ENCODE peak calls at places on chromosome 9, in six cellular contexts. C is IMR-90, G is mesenchymal stem cell, K is H1, M is neuronal stem cell, S is mesendoderm. X is an unnamed sample.

GRCh38 chr9:77161966-77162365 is 15.4 kb upstream of the VPS13A start:
- DNase-seq in C (no peak), G (no peak), K (no peak), M (no peak), S (no peak), X (no peak)

GRCh38 chr9:136539427-136540412 is 6.1 kb downstream of the NOTCH1 start:
- DNase-seq in C (no peak), G (peak; percentile 79), K (no peak), M (no peak), S (peak; percentile 79), X (peak; percentile 86)

GRCh38 chr9:127121628-127122175 is 733 bp downstream of the ANGPTL2 start:
- DNase-seq in C (peak; percentile 35), G (peak; percentile 56), K (no peak), M (peak; percentile 43), S (peak; percentile 50), X (no peak)

GRCh38 chr9:114913217-114913616 is 17.2 kb downstream of the TNFSF8 start:
- DNase-seq in C (no peak), G (no peak), K (no peak), M (no peak), S (no peak), X (no peak)

GRCh38 chr9:79858509-79858908 is 286.7 kb downstream of the TLE4 start:
- DNase-seq in C (peak; percentile 17), G (peak; percentile 11), K (no peak), M (no peak), S (no peak), X (no peak)

GRCh38 chr9:22913026-22913425 is 466.4 kb downstream of the DMRTA1 start:
- DNase-seq in C (no peak), G (no peak), K (no peak), M (no peak), S (no peak), X (no peak)

GRCh38 chr9:129834489-129835127 is 467 bp downstream of the C9orf78 start:
- DNase-seq in C (no peak), G (no peak), K (no peak), M (no peak), S (no peak), X (no peak)

GRCh38 chr9:98099346-98099745 is 19.7 kb downstream of the TRIM14 start:
- DNase-seq in C (no peak), G (no peak), K (no peak), M (no peak), S (no peak), X (no peak)

GRCh38 chr9:132857031-132857430 is 21.1 kb downstream of the AK8 start:
- DNase-seq in C (peak; percentile 72), G (peak; percentile 28), K (no peak), M (no peak), S (no peak), X (no peak)

GRCh38 chr9:99340281-99340680 is 118.2 kb downstream of the SEC61B start:
- DNase-seq in C (peak; percentile 81), G (no peak), K (no peak), M (no peak), S (no peak), X (no peak)

GRCh38 chr9:69411931-69412740 is 87.1 kb downstream of the ENTREP1 start:
- DNase-seq in C (no peak), G (no peak), K (no peak), M (no peak), S (no peak), X (no peak)

GRCh38 chr9:135400496-135400895 is 79.1 kb upstream of the PPP1R26 start:
- DNase-seq in C (no peak), G (no peak), K (no peak), M (no peak), S (no peak), X (no peak)

GRCh38 chr9:128124873-128125574 is 2.5 kb downstream of the PTGES2 start:
- DNase-seq in C (peak; percentile 45), G (peak; percentile 56), K (peak; percentile 66), M (peak; percentile 56), S (peak; percentile 86), X (no peak)

GRCh38 chr9:28051559-28051958 is 478.3 kb upstream of the C9orf72 start:
- DNase-seq in C (no peak), G (peak; percentile 6), K (no peak), M (no peak), S (no peak), X (no peak)

GRCh38 chr9:129550199-129550839 is 70.6 kb downstream of the C9orf50 start:
- DNase-seq in C (peak; percentile 70), G (peak; percentile 66), K (no peak), M (no peak), S (peak; percentile 58), X (peak; percentile 61)

GRCh38 chr9:76023715-76024195 is 133.3 kb downstream of the PCSK5 start:
- DNase-seq in C (no peak), G (no peak), K (no peak), M (no peak), S (peak; percentile 85), X (peak; percentile 52)

GRCh38 chr9:27866741-27867140 is 293.5 kb upstream of the C9orf72 start:
- DNase-seq in C (no peak), G (no peak), K (no peak), M (no peak), S (no peak), X (no peak)

GRCh38 chr9:97575673-97576048 is 57.5 kb downstream of the TSTD2 start:
- DNase-seq in C (no peak), G (no peak), K (no peak), M (no peak), S (no peak), X (no peak)

GRCh38 chr9:29799227-29799626 is 2225.9 kb upstream of the C9orf72 start:
- DNase-seq in C (no peak), G (no peak), K (no peak), M (no peak), S (peak; percentile 8), X (no peak)

GRCh38 chr9:125979383-125979782 is 232.2 kb downstream of the PBX3 start:
- DNase-seq in C (no peak), G (no peak), K (no peak), M (no peak), S (no peak), X (no peak)

GRCh38 chr9:33105504-33105903 is 29.0 kb upstream of the SMU1 start:
- DNase-seq in C (no peak), G (no peak), K (no peak), M (no peak), S (no peak), X (no peak)

DNA sequence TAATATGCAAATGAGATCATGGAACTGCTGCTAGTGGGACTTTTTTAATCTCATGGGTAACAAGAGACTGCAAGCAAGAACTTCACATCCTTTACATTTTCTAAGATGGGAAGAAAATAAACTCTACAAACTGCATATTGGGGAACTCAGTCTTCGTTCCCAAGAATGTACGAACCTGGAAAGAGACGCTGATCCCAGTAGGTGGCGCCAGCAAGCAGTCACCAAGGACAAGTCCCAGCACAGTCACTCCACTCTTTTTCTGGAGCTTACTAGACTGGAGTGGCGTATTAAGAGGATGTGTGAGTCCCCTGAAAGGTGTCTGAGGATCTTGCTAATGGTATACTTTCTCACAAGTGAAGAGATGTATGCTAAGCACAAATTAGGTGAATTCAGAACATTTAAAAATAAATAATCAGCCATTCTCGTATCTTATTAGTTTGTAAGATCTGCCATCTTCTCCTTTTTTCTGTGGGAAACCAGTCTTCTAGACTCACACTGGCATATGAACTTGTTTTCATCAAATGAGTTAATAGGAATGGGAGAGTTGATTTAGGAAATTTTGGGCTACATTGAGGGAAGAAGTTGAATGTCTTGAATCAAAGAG is 16.0 kb upstream of the PUM3 start:
- DNase-seq in C (peak; percentile 57), G (peak; percentile 65), K (peak; percentile 39), M (peak; percentile 62), S (peak; percentile 80), X (peak; percentile 70)
- H3K4me3 ChIP-seq in C (no peak overlapping the region), G (no peak overlapping the region), K (no peak overlapping the region), M (no peak overlapping the region), S (no peak overlapping the region), X (no peak overlapping the region)

DNA sequence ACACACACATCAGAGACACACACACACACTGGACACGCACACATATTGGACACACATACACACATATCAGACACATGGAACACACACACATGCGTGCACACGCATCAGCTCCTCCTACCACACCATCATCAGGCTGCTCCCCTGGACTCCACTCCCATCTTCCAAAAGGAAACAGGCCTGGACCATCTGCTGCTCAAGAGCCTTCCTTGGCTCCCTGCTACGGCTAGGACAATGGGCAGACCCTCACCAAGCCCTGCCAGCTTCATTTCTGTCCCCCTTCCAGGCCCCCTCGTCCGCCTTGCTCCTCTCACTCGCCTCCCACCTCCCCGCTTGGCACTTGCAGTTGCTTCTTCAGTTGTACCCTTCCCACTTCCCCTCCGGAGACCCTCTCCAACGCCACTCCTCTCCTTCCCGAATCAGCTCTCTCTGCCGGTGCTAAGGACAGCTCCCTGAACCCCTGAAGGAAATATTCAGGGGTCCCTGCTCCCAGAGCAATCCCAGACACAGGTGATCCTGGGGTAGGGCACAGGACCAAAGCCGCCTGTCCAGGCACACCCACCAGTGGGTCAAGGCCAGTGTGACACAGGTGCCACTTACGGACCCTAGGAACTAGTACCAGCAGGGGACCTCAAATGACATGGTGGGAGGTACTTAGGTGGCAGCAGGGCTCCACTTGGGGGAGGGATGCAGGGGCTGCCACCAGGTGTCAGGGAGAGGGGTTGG is 12.1 kb upstream of the LAMC3 start:
- DNase-seq in C (no peak), G (no peak), K (no peak), M (no peak), S (no peak), X (no peak)
- H4K8ac ChIP-seq in C (no peak overlapping the region), G (no peak overlapping the region), K (peak overlapping the region; percentile 45), M (no peak overlapping the region), S (no peak overlapping the region), X (no peak overlapping the region)

GRCh38 chr9:95874989-95875304 is 544 bp upstream of the ERCC6L2 start:
- DNase-seq in C (no peak), G (no peak), K (no peak), M (peak; percentile 26), S (no peak), X (peak; percentile 54)

GRCh38 chr9:95876138-95876444 is 600 bp downstream of the ERCC6L2 start:
- DNase-seq in C (no peak), G (no peak), K (no peak), M (no peak), S (no peak), X (no peak)

GRCh38 chr9:95875305-95876137 is at the start of gene ERCC6L2:
- DNase-seq in C (peak; percentile 99), G (peak; percentile 99), K (peak; percentile 98), M (peak; percentile 100), S (peak; percentile 100), X (peak; percentile 99)

GRCh38 chr9:95876595-95876994 is 1.1 kb downstream of the ERCC6L2 start:
- DNase-seq in C (peak; percentile 22), G (peak; percentile 67), K (no peak), M (no peak), S (peak; percentile 28), X (no peak)

GRCh38 chr9:95874303-95874988 is 1.0 kb upstream of the ERCC6L2 start:
- DNase-seq in C (peak; percentile 7), G (no peak), K (no peak), M (peak; percentile 1), S (peak; percentile 37), X (no peak)
- H3K4me2 ChIP-seq in C (peak overlapping the region; percentile 98), G (peak overlapping the region; percentile 98), K (no peak overlapping the region), M (peak overlapping the region; percentile 64), S (peak overlapping the region; percentile 53), X (peak overlapping the region; percentile 70)

DNA sequence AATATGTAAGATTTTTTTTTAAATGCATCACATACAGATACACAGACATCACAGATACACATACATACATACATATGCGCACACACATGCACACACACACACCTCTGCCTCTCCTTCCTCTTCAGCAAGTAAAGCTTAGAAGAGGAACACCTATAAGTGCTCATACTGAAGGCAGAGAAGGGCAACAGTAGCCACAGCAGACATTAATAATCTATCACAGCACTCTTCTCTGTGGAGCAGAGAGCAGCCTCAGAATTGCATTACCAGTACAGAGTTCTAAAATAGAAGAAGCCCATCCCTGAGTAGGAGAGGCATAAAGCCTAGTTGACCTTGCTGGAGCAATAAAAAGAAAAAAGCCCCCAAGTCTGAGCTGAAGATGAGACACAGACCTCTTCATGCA is 110.6 kb downstream of the MLLT3 start:
- DNase-seq in C (no peak), G (peak; percentile 9), K (no peak), M (no peak), S (no peak), X (no peak)
- H3K4me3 ChIP-seq in C (no peak overlapping the region), G (no peak overlapping the region), K (no peak overlapping the region), M (no peak overlapping the region), S (no peak overlapping the region), X (no peak overlapping the region)